ENCODE peak calls at places on chromosomes 7 and 10, in eight cellular contexts. Z, L, B, E, W, T, F and S are unnamed samples.

GRCh38 chr7:25615603-25616002 is 387.3 kb upstream of the NPVF start:
- DNase-seq in Z (no peak), L (no peak), B (no peak), E (no peak), W (no peak), T (peak), F (no peak), S (no peak)

GRCh38 chr10:121405096-121405495 is 193.1 kb downstream of the FGFR2 start:
- DNase-seq in Z (no peak), L (no peak), B (no peak), E (no peak), W (no peak), T (no peak), F (no peak), S (no peak)

GRCh38 chr10:90179696-90180407 is 478.5 kb downstream of the KIF20B start:
- DNase-seq in Z (peak), L (no peak), B (no peak), E (no peak), W (no peak), T (peak), F (no peak), S (no peak)

GRCh38 chr10:93622942-93623341 is 10.6 kb downstream of the PDE6C start:
- DNase-seq in Z (no peak), L (no peak), B (no peak), E (no peak), W (no peak), T (no peak), F (no peak), S (no peak)

GRCh38 chr7:159142730-159143129 is 1.9 kb downstream of the VIPR2 start:
- DNase-seq in Z (no peak), L (no peak), B (no peak), E (no peak), W (no peak), T (no peak), F (no peak), S (no peak)

GRCh38 chr7:108331971-108332370 is 124.3 kb downstream of the NRCAM start:
- DNase-seq in Z (no peak), L (no peak), B (no peak), E (peak), W (no peak), T (no peak), F (no peak), S (no peak)

GRCh38 chr7:157721468-157722136 is 384.8 kb downstream of the DNAJB6 start:
- DNase-seq in Z (no peak), L (no peak), B (no peak), E (no peak), W (no peak), T (no peak), F (no peak), S (no peak)

GRCh38 chr7:117119192-117119924 is 166.1 kb downstream of the ST7 start:
- DNase-seq in Z (peak), L (peak), B (peak), E (peak), W (peak), T (peak), F (peak), S (no peak)

GRCh38 chr10:118808601-118809371 is 54.0 kb upstream of the CACUL1 start:
- DNase-seq in Z (peak), L (no peak), B (peak), E (no peak), W (no peak), T (no peak), F (no peak), S (no peak)

GRCh38 chr10:79346388-79347225 is 662 bp upstream of the PPIF start:
- DNase-seq in Z (no peak), L (no peak), B (no peak), E (peak), W (no peak), T (no peak), F (peak), S (no peak)

GRCh38 chr7:29825750-29826529 is 19.6 kb downstream of the WIPF3 start:
- DNase-seq in Z (no peak), L (no peak), B (no peak), E (no peak), W (no peak), T (no peak), F (no peak), S (no peak)

GRCh38 chr10:103835121-103836045 is 20.0 kb downstream of the SH3PXD2A start:
- DNase-seq in Z (no peak), L (no peak), B (no peak), E (no peak), W (no peak), T (no peak), F (no peak), S (no peak)

GRCh38 chr10:91909178-91909677 is at the start of gene FGFBP3:
- DNase-seq in Z (peak), L (peak), B (no peak), E (peak), W (peak), T (peak), F (peak), S (no peak)

GRCh38 chr7:22481726-22482125 is 18.3 kb downstream of the STEAP1B start:
- DNase-seq in Z (peak), L (no peak), B (no peak), E (no peak), W (no peak), T (no peak), F (no peak), S (peak)

GRCh38 chr10:116947838-116948529 is 57.0 kb downstream of the SHTN1 start:
- DNase-seq in Z (peak), L (no peak), B (no peak), E (no peak), W (no peak), T (peak), F (no peak), S (no peak)

GRCh38 chr10:3426190-3426845 is 253.7 kb upstream of the PITRM1 start:
- DNase-seq in Z (no peak), L (no peak), B (no peak), E (no peak), W (no peak), T (peak), F (no peak), S (no peak)

GRCh38 chr10:93039721-93040120 is 20.9 kb upstream of the CYP26C1 start:
- DNase-seq in Z (no peak), L (peak), B (no peak), E (no peak), W (no peak), T (peak), F (no peak), S (peak)

GRCh38 chr7:74453321-74454011 is at the start of gene GTF2IRD1:
- DNase-seq in Z (peak), L (peak), B (peak), E (peak), W (peak), T (peak), F (peak), S (peak)

GRCh38 chr7:26052721-26053120 is 99.3 kb upstream of the NFE2L3 start:
- DNase-seq in Z (no peak), L (no peak), B (no peak), E (no peak), W (no peak), T (peak), F (no peak), S (no peak)